ENCODE peak calls at places on chromosomes 7 and 10, in nine cellular contexts. L, T, G, F, V, N, A, P and K are unnamed samples.

GRCh38 chr10:84948644-84949043 is 620.3 kb downstream of the CCSER2 start:
- DNase-seq in L (no peak), T (no peak), G (no peak), F (no peak), V (no peak), N (no peak), A (no peak), P (no peak), K (no peak)

GRCh38 chr7:44634839-44635591 is 28.6 kb downstream of the OGDH start:
- DNase-seq in L (peak), T (peak), G (no peak), F (no peak), V (no peak), N (peak), A (no peak), P (no peak), K (no peak)

GRCh38 chr7:106875508-106875907 is 10.4 kb downstream of the PIK3CG start:
- DNase-seq in L (no peak), T (no peak), G (no peak), F (no peak), V (no peak), N (no peak), A (no peak), P (no peak), K (no peak)

GRCh38 chr7:79876769-79877362 is 257.8 kb upstream of the GNAI1 start:
- DNase-seq in L (peak), T (no peak), G (no peak), F (no peak), V (peak), N (no peak), A (no peak), P (no peak), K (peak)

GRCh38 chr10:117000580-117000979 is 4.4 kb downstream of the SHTN1 start:
- DNase-seq in L (no peak), T (no peak), G (no peak), F (no peak), V (no peak), N (no peak), A (no peak), P (no peak), K (no peak)

GRCh38 chr7:28708458-28708951 is 249.6 kb downstream of the TRIL start:
- DNase-seq in L (peak), T (no peak), G (no peak), F (no peak), V (no peak), N (no peak), A (no peak), P (no peak), K (no peak)

GRCh38 chr10:67602268-67602950 is 93.6 kb downstream of the CTNNA3 start:
- DNase-seq in L (peak), T (no peak), G (no peak), F (no peak), V (no peak), N (no peak), A (no peak), P (no peak), K (no peak)

GRCh38 chr10:99834410-99834809 is 52.0 kb downstream of the ABCC2 start:
- DNase-seq in L (peak), T (no peak), G (no peak), F (no peak), V (peak), N (no peak), A (no peak), P (no peak), K (peak)

GRCh38 chr7:43430412-43430811 is 152.5 kb upstream of the STK17A start:
- DNase-seq in L (peak), T (no peak), G (no peak), F (no peak), V (peak), N (no peak), A (no peak), P (no peak), K (no peak)

GRCh38 chr10:103478671-103479070 is 369 bp downstream of the CALHM3 start:
- DNase-seq in L (no peak), T (no peak), G (no peak), F (no peak), V (no peak), N (no peak), A (no peak), P (no peak), K (no peak)

GRCh38 chr7:148447221-148447845 is 143.2 kb upstream of the C7orf33 start:
- DNase-seq in L (no peak), T (no peak), G (peak), F (no peak), V (no peak), N (no peak), A (no peak), P (no peak), K (no peak)

GRCh38 chr10:126576336-126576735 is 94.2 kb downstream of the C10orf90 start:
- DNase-seq in L (peak), T (no peak), G (no peak), F (no peak), V (no peak), N (no peak), A (no peak), P (no peak), K (no peak)

GRCh38 chr7:97971120-97971989 is 18.6 kb downstream of the OCM2 start:
- DNase-seq in L (peak), T (peak), G (peak), F (peak), V (peak), N (no peak), A (no peak), P (no peak), K (peak)

GRCh38 chr7:151115121-151115835 is 29.0 kb downstream of the AGAP3 start:
- DNase-seq in L (peak), T (peak), G (no peak), F (no peak), V (no peak), N (no peak), A (no peak), P (no peak), K (peak)